ENCODE peak calls at places on chromosomes 16 and 17, in seven cellular contexts. M, V, U, L, T, S and Z are unnamed samples.

GRCh38 chr16:57677622-57678369 is 9.7 kb downstream of the ADGRG3 start:
- DNase-seq in M (no peak), V (peak), U (no peak), L (no peak), T (no peak), S (peak), Z (no peak)

GRCh38 chr16:22857296-22857695 is 43.3 kb downstream of the HS3ST2 start:
- DNase-seq in M (no peak), V (no peak), U (no peak), L (no peak), T (no peak), S (no peak), Z (no peak)

GRCh38 chr17:2853722-2854580 is 57.7 kb downstream of the RAP1GAP2 start:
- DNase-seq in M (no peak), V (no peak), U (no peak), L (peak), T (peak), S (peak), Z (no peak)

GRCh38 chr17:55710829-55711496 is 11.7 kb downstream of the TMEM100 start:
- DNase-seq in M (no peak), V (no peak), U (no peak), L (no peak), T (no peak), S (no peak), Z (no peak)

GRCh38 chr16:56871172-56871593 is 6.2 kb downstream of the SLC12A3 start:
- DNase-seq in M (no peak), V (peak), U (peak), L (peak), T (no peak), S (peak), Z (no peak)

GRCh38 chr17:37742762-37743611 is 1.9 kb downstream of the HNF1B start:
- DNase-seq in M (no peak), V (peak), U (no peak), L (peak), T (no peak), S (peak), Z (no peak)

GRCh38 chr17:28390563-28390962 is 15.4 kb downstream of the SLC46A1 start:
- DNase-seq in M (no peak), V (no peak), U (no peak), L (no peak), T (no peak), S (no peak), Z (no peak)

GRCh38 chr17:61926831-61927210 is 961 bp downstream of the INTS2 start:
- DNase-seq in M (no peak), V (no peak), U (peak), L (no peak), T (no peak), S (no peak), Z (no peak)

GRCh38 chr16:57761301-57761700 is 25.7 kb downstream of the KATNB1 start:
- DNase-seq in M (no peak), V (no peak), U (no peak), L (no peak), T (no peak), S (no peak), Z (no peak)

GRCh38 chr16:85428899-85429775 is 184.0 kb upstream of the GSE1 start:
- DNase-seq in M (no peak), V (no peak), U (no peak), L (no peak), T (peak), S (no peak), Z (no peak)

GRCh38 chr16:86929149-86929871 is 351.0 kb downstream of the FOXL1 start:
- DNase-seq in M (no peak), V (no peak), U (peak), L (no peak), T (peak), S (no peak), Z (no peak)

GRCh38 chr17:81167638-81168037 is 1.6 kb upstream of the AATK start:
- DNase-seq in M (no peak), V (no peak), U (no peak), L (no peak), T (peak), S (no peak), Z (no peak)

GRCh38 chr17:20966869-20967268 is 75.9 kb downstream of the USP22 start:
- DNase-seq in M (no peak), V (no peak), U (no peak), L (peak), T (no peak), S (no peak), Z (no peak)

GRCh38 chr17:2064980-2065785 is 10.3 kb downstream of the HIC1 start:
- DNase-seq in M (no peak), V (no peak), U (peak), L (peak), T (peak), S (no peak), Z (no peak)

GRCh38 chr17:1611715-1612114 is 16.9 kb downstream of the SLC43A2 start:
- DNase-seq in M (no peak), V (no peak), U (no peak), L (no peak), T (peak), S (no peak), Z (no peak)

GRCh38 chr17:59345476-59345875 is 14.0 kb downstream of the YPEL2 start:
- DNase-seq in M (no peak), V (no peak), U (no peak), L (no peak), T (no peak), S (no peak), Z (no peak)

GRCh38 chr17:7837375-7838290 is 3.6 kb downstream of the KDM6B start:
- DNase-seq in M (no peak), V (peak), U (no peak), L (no peak), T (no peak), S (no peak), Z (no peak)

GRCh38 chr17:15922586-15922985 is 22.3 kb upstream of the ADORA2B start:
- DNase-seq in M (no peak), V (no peak), U (no peak), L (no peak), T (no peak), S (no peak), Z (no peak)

GRCh38 chr17:36703860-36704266 is 102.5 kb downstream of the MRM1 start:
- DNase-seq in M (peak), V (no peak), U (no peak), L (peak), T (peak), S (no peak), Z (no peak)

GRCh38 chr17:82370471-82371332 is 863 bp upstream of the UTS2R start:
- DNase-seq in M (no peak), V (no peak), U (no peak), L (peak), T (peak), S (no peak), Z (no peak)

GRCh38 chr17:39016193-39017153 is 49.3 kb upstream of the FBXO47 start:
- DNase-seq in M (no peak), V (no peak), U (peak), L (no peak), T (no peak), S (no peak), Z (no peak)

GRCh38 chr16:21704733-21705132 is 41.0 kb downstream of the OTOA start:
- DNase-seq in M (no peak), V (no peak), U (no peak), L (no peak), T (no peak), S (no peak), Z (no peak)

GRCh38 chr17:68437979-68438877 is 19.1 kb downstream of the WIPI1 start:
- DNase-seq in M (no peak), V (peak), U (no peak), L (peak), T (no peak), S (peak), Z (no peak)

GRCh38 chr16:20327444-20328041 is at the start of gene GP2:
- DNase-seq in M (no peak), V (peak), U (no peak), L (no peak), T (no peak), S (peak), Z (no peak)

GRCh38 chr17:47687748-47688147 is 6.2 kb upstream of the TBKBP1 start:
- DNase-seq in M (no peak), V (no peak), U (peak), L (no peak), T (no peak), S (no peak), Z (no peak)

GRCh38 chr17:78343433-78344201 is 16.3 kb downstream of the SOCS3 start:
- DNase-seq in M (peak), V (no peak), U (no peak), L (peak), T (peak), S (peak), Z (no peak)

GRCh38 chr16:58020628-58021521 is 4.7 kb upstream of the MMP15 start:
- DNase-seq in M (peak), V (peak), U (peak), L (peak), T (peak), S (peak), Z (no peak)

GRCh38 chr17:81429353-81429774 is 34.1 kb downstream of the BAHCC1 start:
- DNase-seq in M (no peak), V (no peak), U (peak), L (no peak), T (peak), S (peak), Z (no peak)

GRCh38 chr17:7707446-7707845 is 2.4 kb downstream of the EFNB3 start:
- DNase-seq in M (no peak), V (no peak), U (no peak), L (no peak), T (no peak), S (no peak), Z (no peak)

GRCh38 chr16:29821663-29822115 is 1.4 kb downstream of the MVP start:
- DNase-seq in M (no peak), V (no peak), U (peak), L (peak), T (no peak), S (peak), Z (no peak)

GRCh38 chr16:78770353-78771091 is 671.1 kb downstream of the WWOX start:
- DNase-seq in M (peak), V (peak), U (peak), L (peak), T (peak), S (peak), Z (no peak)

GRCh38 chr17:72342582-72343527 is 222.0 kb downstream of the SOX9 start:
- DNase-seq in M (no peak), V (no peak), U (peak), L (no peak), T (peak), S (no peak), Z (no peak)

GRCh38 chr17:16304832-16305231 is 48.4 kb downstream of the CENPV start:
- DNase-seq in M (no peak), V (peak), U (peak), L (peak), T (no peak), S (no peak), Z (no peak)

GRCh38 chr17:30369995-30370394 is 8.7 kb upstream of the CPD start:
- DNase-seq in M (no peak), V (no peak), U (no peak), L (no peak), T (no peak), S (no peak), Z (no peak)

GRCh38 chr16:851209-851810 is 50.8 kb upstream of the GNG13 start:
- DNase-seq in M (no peak), V (no peak), U (no peak), L (no peak), T (peak), S (no peak), Z (no peak)

GRCh38 chr17:36133629-36134259 is 30.1 kb downstream of the CCL4 start:
- DNase-seq in M (no peak), V (peak), U (no peak), L (no peak), T (no peak), S (no peak), Z (no peak)

GRCh38 chr16:85461814-85462404 is 151.2 kb upstream of the GSE1 start:
- DNase-seq in M (no peak), V (no peak), U (peak), L (no peak), T (peak), S (no peak), Z (no peak)

GRCh38 chr16:81879625-81880024 is 100.5 kb downstream of the PLCG2 start:
- DNase-seq in M (no peak), V (no peak), U (no peak), L (peak), T (peak), S (no peak), Z (no peak)